ENCODE peak calls at places on chromosomes 16 and 17, in nine cellular contexts. A is tibial nerve; Z is heart right ventricle; Y is fibroblast of pulmonary artery; N is A549; J is SJSA1; C is cardiac muscle cell; E is CD4-positive, alpha-beta memory T cell; F is thyroid gland. O is an unnamed sample.

GRCh38 chr17:39867084-39867890 is 715 bp upstream of the ZPBP2 start:
- DNase-seq in A (no peak), J (no peak), Y (no peak), E (peak; percentile 67), N (no peak), Z (no peak), C (no peak), F (no peak), O (no peak)

GRCh38 chr17:69819316-69820087 is 255.5 kb upstream of the KCNJ16 start:
- DNase-seq in E (no peak), F (no peak), N (no peak), Y (no peak), J (peak; percentile 79), C (peak; percentile 11), A (no peak), Z (no peak), O (peak; percentile 14)

GRCh38 chr17:30368896-30369720 is 9.6 kb upstream of the CPD start:
- DNase-seq in F (peak; percentile 64), J (no peak), A (no peak), Y (no peak), C (no peak), Z (no peak), E (no peak), N (no peak), O (no peak)

GRCh38 chr17:1071103-1071825 is 74.3 kb downstream of the TIMM22 start:
- DNase-seq in F (no peak), C (no peak), Z (no peak), N (no peak), Y (no peak), J (no peak), E (no peak), A (no peak), O (no peak)

GRCh38 chr17:20280051-20280450 is 187.3 kb downstream of the LGALS9B start:
- DNase-seq in A (no peak), Y (no peak), J (no peak), C (no peak), F (no peak), E (no peak), Z (no peak), N (no peak), O (no peak)

GRCh38 chr16:11308493-11309283 is 27.6 kb upstream of the PRM1 start:
- DNase-seq in J (no peak), N (no peak), A (no peak), Z (no peak), E (no peak), F (peak; percentile 67), C (no peak), Y (no peak), O (no peak)

GRCh38 chr16:13426279-13426678 is 493.7 kb upstream of the ERCC4 start:
- DNase-seq in E (no peak), Y (no peak), C (no peak), J (no peak), N (no peak), Z (no peak), F (no peak), A (no peak), O (no peak)

GRCh38 chr17:3985800-3986199 is 21.6 kb upstream of the ATP2A3 start:
- DNase-seq in Y (no peak), F (no peak), C (no peak), N (no peak), E (no peak), Z (no peak), A (no peak), J (no peak), O (no peak)

GRCh38 chr17:21474815-21475214 is 98.7 kb downstream of the KCNJ12 start:
- DNase-seq in F (no peak), E (no peak), Z (no peak), J (no peak), Y (no peak), C (no peak), N (no peak), A (no peak), O (no peak)

GRCh38 chr17:79874329-79874981 is 35.2 kb upstream of the CBX4 start:
- DNase-seq in C (peak; percentile 40), J (peak; percentile 42), A (no peak), F (no peak), N (peak; percentile 95), E (peak; percentile 14), Y (peak; percentile 42), Z (no peak), O (no peak)

GRCh38 chr16:2839650-2840450 is 9.7 kb downstream of the ZG16B start:
- DNase-seq in E (no peak), A (no peak), N (no peak), Y (no peak), C (no peak), Z (no peak), F (no peak), J (no peak), O (no peak)

GRCh38 chr16:4306439-4307214 is 9.2 kb upstream of the GLIS2 start:
- DNase-seq in E (peak; percentile 45), Y (no peak), F (peak; percentile 84), J (no peak), Z (no peak), A (no peak), C (no peak), N (no peak), O (no peak)

DNA sequence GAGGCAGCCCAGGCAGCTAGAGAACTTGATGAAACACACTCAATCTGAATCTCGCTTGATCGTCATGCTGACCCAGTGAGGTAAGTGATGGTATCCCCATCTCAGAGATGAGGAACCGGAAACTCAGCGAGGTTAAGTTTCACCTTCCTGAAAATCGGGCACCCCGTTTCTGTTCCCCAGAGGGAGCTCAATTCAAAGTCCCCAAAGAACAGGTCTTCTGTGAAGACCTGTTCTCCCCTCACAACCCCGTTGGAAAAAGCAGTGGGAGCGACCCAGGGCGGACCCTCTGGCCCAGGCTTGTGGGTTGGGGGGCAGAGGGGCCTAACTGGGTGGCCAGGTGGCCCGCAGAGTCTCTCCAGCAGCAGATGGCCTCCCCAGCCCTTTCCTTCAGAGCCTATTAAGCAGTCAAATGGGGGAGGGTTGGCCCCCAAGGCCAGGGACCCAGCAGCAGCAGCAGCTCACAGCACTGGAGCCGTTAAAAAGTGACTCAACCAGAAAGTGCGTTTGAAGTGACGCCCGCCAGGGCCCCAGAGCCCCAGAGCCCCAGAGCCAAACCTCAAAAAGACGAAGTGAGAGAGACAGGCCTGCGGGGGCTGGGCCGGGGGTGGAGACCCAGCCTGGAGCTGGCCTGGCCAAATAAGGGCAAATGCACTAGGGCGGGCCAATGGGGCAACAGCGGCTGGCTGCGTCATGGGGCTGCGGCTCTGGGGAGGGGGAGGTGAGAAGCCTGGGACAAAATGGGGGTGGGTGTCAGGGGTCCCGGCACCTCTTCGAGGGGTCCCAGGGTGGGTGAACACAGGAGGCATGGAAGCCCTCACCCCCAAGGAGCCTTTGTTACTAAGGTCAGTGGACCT is 9.2 kb upstream of the TSPOAP1 start:
- DNase-seq in A (peak; percentile 38), N (no peak), Y (peak; percentile 83), F (peak; percentile 33), J (peak; percentile 74), Z (peak; percentile 73), C (peak; percentile 96), E (peak; percentile 91), O (peak; percentile 85)
- H3K4me3 ChIP-seq in A (no peak overlapping the region), N (no peak overlapping the region), Y (no peak overlapping the region), F (no peak overlapping the region), J (no peak overlapping the region), Z (peak overlapping the region; percentile 82), C (no peak overlapping the region), E (peak overlapping the region; percentile 99), O (no peak overlapping the region)

GRCh38 chr16:88876942-88877526 is 10.6 kb upstream of the PABPN1L start:
- DNase-seq in J (peak; percentile 14), Z (no peak), A (no peak), C (no peak), E (no peak), N (no peak), F (no peak), Y (no peak), O (no peak)

GRCh38 chr16:88877564-88878289 is 11.3 kb upstream of the PABPN1L start:
- DNase-seq in C (no peak), Z (no peak), F (no peak), E (no peak), Y (no peak), A (no peak), N (no peak), J (no peak), O (no peak)

GRCh38 chr16:88878356-88878755 is 11.9 kb upstream of the PABPN1L start:
- DNase-seq in E (no peak), F (no peak), Y (no peak), N (no peak), C (no peak), J (no peak), Z (no peak), A (no peak), O (no peak)

GRCh38 chr16:88874938-88875599 is 8.6 kb upstream of the PABPN1L start:
- DNase-seq in F (no peak), E (no peak), J (no peak), Z (no peak), N (no peak), Y (no peak), C (no peak), A (no peak), O (no peak)

DNA sequence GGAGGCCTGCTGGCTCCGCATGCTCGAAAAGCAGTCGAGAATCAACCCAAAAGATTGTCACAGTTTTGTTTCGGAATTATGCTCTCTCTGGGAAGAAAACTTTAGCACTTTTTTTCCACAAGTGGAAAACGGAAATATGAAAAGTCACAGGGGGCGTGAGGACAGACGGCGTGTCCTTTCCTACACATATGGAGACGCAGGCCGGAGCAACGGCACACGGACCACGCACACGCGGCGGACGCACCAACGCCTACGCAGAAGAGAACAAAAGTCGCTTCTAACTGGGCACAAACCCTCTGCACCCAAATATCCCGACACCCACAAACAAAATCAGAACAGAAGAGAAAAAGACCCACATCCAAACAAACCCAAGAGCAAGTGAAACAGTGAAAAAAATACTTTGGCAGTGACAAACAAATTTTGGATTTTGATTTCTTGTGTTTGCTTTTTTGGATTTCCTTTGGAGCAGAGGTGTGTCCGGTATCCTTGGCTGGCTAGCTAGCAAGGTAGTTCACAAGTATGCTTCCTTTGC is 9.3 kb upstream of the PABPN1L start:
- DNase-seq in Z (no peak), C (no peak), J (no peak), E (no peak), F (no peak), A (no peak), Y (no peak), N (no peak), O (no peak)
- H3K4me3 ChIP-seq in Z (no peak overlapping the region), C (no peak overlapping the region), J (no peak overlapping the region), E (no peak overlapping the region), F (no peak overlapping the region), A (no peak overlapping the region), Y (no peak overlapping the region), N (no peak overlapping the region), O (no peak overlapping the region)

GRCh38 chr16:23852794-23853562 is 17.2 kb downstream of the PRKCB start:
- DNase-seq in F (no peak), C (no peak), E (no peak), A (no peak), Z (no peak), J (no peak), Y (no peak), N (no peak), O (no peak)
- H3K4me3 ChIP-seq in F (no peak overlapping the region), C (no peak overlapping the region), E (no peak overlapping the region), A (no peak overlapping the region), Z (no peak overlapping the region), J (no peak overlapping the region), Y (no peak overlapping the region), N (no peak overlapping the region), O (no peak overlapping the region)

DNA sequence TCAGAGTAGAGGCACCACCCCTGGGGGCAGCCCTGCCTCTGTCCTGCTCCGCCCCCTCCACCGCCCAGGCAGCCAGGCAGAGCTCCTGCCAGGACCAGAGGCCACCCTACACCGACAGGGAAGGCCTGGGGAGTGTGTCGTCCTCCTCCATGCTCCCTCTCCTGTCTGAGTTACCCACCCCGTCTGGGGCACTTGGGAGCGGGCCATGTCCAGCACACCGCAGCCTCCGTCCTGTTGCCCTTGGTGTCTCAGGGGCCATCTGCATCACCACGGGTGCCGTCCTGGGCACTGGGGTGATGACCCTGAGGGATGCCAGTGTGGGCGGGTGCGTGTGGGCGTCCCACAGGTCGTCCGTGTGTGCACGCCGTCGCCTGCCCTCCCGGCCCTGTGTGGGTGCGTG is 65.3 kb upstream of the ZNF750 start:
- DNase-seq in N (no peak), J (no peak), E (no peak), Z (no peak), Y (no peak), A (no peak), C (no peak), F (no peak), O (no peak)
- H3K4me3 ChIP-seq in N (no peak overlapping the region), J (no peak overlapping the region), E (no peak overlapping the region), Z (no peak overlapping the region), Y (no peak overlapping the region), A (no peak overlapping the region), C (no peak overlapping the region), F (no peak overlapping the region), O (no peak overlapping the region)